ENCODE peak calls at places on chromosomes 3 and 15, in ten cellular contexts. One of them, this sample, is unnamed.

GRCh38 chr3:34072297-34072696 is 273.9 kb downstream of the PDCD6IP start:
- DNase-seq in body of pancreas: no peak
- DNase-seq in hepatocyte: no peak
- DNase-seq in cardiac muscle cell: no peak
- DNase-seq in prostate gland: no peak
- DNase-seq in AG09309: no peak
- DNase-seq in kidney epithelial cell: no peak
- DNase-seq in IMR-90: no peak
- DNase-seq in fibroblast of mammary gland: no peak
- DNase-seq in heart left ventricle: no peak
- DNase-seq in this sample: no peak

GRCh38 chr15:67082007-67082536 is 16.7 kb downstream of the SMAD3 start:
- DNase-seq in body of pancreas: peak
- DNase-seq in hepatocyte: no peak
- DNase-seq in cardiac muscle cell: no peak
- DNase-seq in prostate gland: no peak
- DNase-seq in AG09309: no peak
- DNase-seq in kidney epithelial cell: no peak
- DNase-seq in IMR-90: no peak
- DNase-seq in fibroblast of mammary gland: no peak
- DNase-seq in heart left ventricle: no peak
- DNase-seq in this sample: no peak

GRCh38 chr15:26844901-26845300 is 22.0 kb upstream of the GABRA5 start:
- DNase-seq in body of pancreas: no peak
- DNase-seq in hepatocyte: no peak
- DNase-seq in cardiac muscle cell: no peak
- DNase-seq in prostate gland: no peak
- DNase-seq in AG09309: no peak
- DNase-seq in kidney epithelial cell: no peak
- DNase-seq in IMR-90: no peak
- DNase-seq in fibroblast of mammary gland: no peak
- DNase-seq in heart left ventricle: no peak
- DNase-seq in this sample: no peak

GRCh38 chr15:39639037-39639436 is 58.2 kb downstream of the THBS1 start:
- DNase-seq in body of pancreas: no peak
- DNase-seq in hepatocyte: no peak
- DNase-seq in cardiac muscle cell: no peak
- DNase-seq in prostate gland: no peak
- DNase-seq in AG09309: no peak
- DNase-seq in kidney epithelial cell: no peak
- DNase-seq in IMR-90: no peak
- DNase-seq in fibroblast of mammary gland: no peak
- DNase-seq in heart left ventricle: no peak
- DNase-seq in this sample: no peak

GRCh38 chr3:183699238-183699947 is 1.8 kb downstream of the YEATS2 start:
- DNase-seq in body of pancreas: no peak
- DNase-seq in hepatocyte: peak
- DNase-seq in cardiac muscle cell: no peak
- DNase-seq in prostate gland: no peak
- DNase-seq in AG09309: no peak
- DNase-seq in kidney epithelial cell: no peak
- DNase-seq in IMR-90: no peak
- DNase-seq in fibroblast of mammary gland: no peak
- DNase-seq in heart left ventricle: no peak
- DNase-seq in this sample: peak

GRCh38 chr3:120093119-120093922 is 926 bp downstream of the GSK3B start:
- DNase-seq in body of pancreas: peak
- DNase-seq in hepatocyte: peak
- DNase-seq in cardiac muscle cell: peak
- DNase-seq in prostate gland: peak
- DNase-seq in AG09309: peak
- DNase-seq in kidney epithelial cell: no peak
- DNase-seq in IMR-90: peak
- DNase-seq in fibroblast of mammary gland: peak
- DNase-seq in heart left ventricle: no peak
- DNase-seq in this sample: peak

GRCh38 chr3:177800565-177800964 is 603.3 kb upstream of the TBL1XR1 start:
- DNase-seq in body of pancreas: no peak
- DNase-seq in hepatocyte: no peak
- DNase-seq in cardiac muscle cell: no peak
- DNase-seq in prostate gland: no peak
- DNase-seq in AG09309: no peak
- DNase-seq in kidney epithelial cell: no peak
- DNase-seq in IMR-90: peak
- DNase-seq in fibroblast of mammary gland: peak
- DNase-seq in heart left ventricle: no peak
- DNase-seq in this sample: no peak

GRCh38 chr3:184148065-184148464 is 7.1 kb upstream of the DVL3 start:
- DNase-seq in body of pancreas: no peak
- DNase-seq in hepatocyte: no peak
- DNase-seq in cardiac muscle cell: no peak
- DNase-seq in prostate gland: no peak
- DNase-seq in AG09309: no peak
- DNase-seq in kidney epithelial cell: no peak
- DNase-seq in IMR-90: no peak
- DNase-seq in fibroblast of mammary gland: no peak
- DNase-seq in heart left ventricle: no peak
- DNase-seq in this sample: no peak

GRCh38 chr15:63364293-63365003 is 17.2 kb downstream of the CA12 start:
- DNase-seq in body of pancreas: no peak
- DNase-seq in hepatocyte: no peak
- DNase-seq in cardiac muscle cell: peak
- DNase-seq in prostate gland: no peak
- DNase-seq in AG09309: no peak
- DNase-seq in kidney epithelial cell: no peak
- DNase-seq in IMR-90: peak
- DNase-seq in fibroblast of mammary gland: no peak
- DNase-seq in heart left ventricle: no peak
- DNase-seq in this sample: no peak

GRCh38 chr15:51348688-51349087 is 7.2 kb downstream of the GLDN start:
- DNase-seq in body of pancreas: no peak
- DNase-seq in hepatocyte: no peak
- DNase-seq in cardiac muscle cell: no peak
- DNase-seq in prostate gland: no peak
- DNase-seq in AG09309: no peak
- DNase-seq in kidney epithelial cell: no peak
- DNase-seq in IMR-90: no peak
- DNase-seq in fibroblast of mammary gland: no peak
- DNase-seq in heart left ventricle: no peak
- DNase-seq in this sample: no peak

GRCh38 chr3:20047341-20047779 is 7.1 kb downstream of the KAT2B start:
- DNase-seq in body of pancreas: no peak
- DNase-seq in hepatocyte: no peak
- DNase-seq in cardiac muscle cell: no peak
- DNase-seq in prostate gland: no peak
- DNase-seq in AG09309: no peak
- DNase-seq in kidney epithelial cell: no peak
- DNase-seq in IMR-90: no peak
- DNase-seq in fibroblast of mammary gland: no peak
- DNase-seq in heart left ventricle: no peak
- DNase-seq in this sample: no peak

GRCh38 chr3:15361494-15362214 is 29.3 kb upstream of the SH3BP5 start:
- DNase-seq in body of pancreas: no peak
- DNase-seq in hepatocyte: no peak
- DNase-seq in cardiac muscle cell: peak
- DNase-seq in prostate gland: no peak
- DNase-seq in AG09309: no peak
- DNase-seq in kidney epithelial cell: no peak
- DNase-seq in IMR-90: peak
- DNase-seq in fibroblast of mammary gland: peak
- DNase-seq in heart left ventricle: no peak
- DNase-seq in this sample: no peak

DNA sequence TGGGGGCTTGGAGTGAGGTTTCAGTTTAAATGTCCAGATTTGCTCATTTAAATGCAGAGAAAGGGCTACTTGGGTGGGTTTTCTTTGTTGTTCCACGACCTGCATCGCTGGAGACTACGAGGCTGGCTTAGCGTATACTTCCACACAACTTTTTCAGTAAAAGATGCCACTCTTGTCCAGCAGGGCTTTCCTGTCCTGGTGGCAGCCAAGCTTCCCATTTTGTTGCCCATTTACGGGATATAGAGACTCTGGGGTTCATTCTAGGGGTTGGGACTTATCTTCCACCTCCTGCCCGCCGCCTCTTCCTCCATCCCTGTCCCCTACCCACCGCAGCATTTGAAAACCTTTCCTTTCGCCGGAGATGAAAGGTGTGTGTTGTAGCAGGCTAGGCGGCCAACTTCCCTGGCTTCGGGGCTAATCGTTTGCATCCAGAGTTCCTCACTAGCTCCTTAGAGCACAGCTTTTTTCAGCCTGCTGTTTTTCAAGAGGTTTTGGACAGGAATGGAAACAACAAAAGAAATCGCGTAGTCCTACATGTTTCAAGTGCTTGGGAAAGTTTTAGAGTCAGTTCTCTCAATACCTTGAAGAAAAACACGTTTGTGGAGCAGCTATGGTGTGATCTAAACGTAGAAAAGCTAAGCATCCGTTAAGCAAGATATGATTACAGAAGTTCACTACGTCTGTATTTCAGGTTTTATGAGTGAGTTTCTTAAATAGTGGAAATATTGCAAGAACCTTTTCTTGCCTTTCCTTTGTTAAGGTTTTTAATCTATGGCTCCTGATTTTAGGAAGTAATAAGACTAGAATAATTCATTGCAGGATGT is 843 bp downstream of the CHRNA5 start:
- DNase-seq in body of pancreas: peak
- DNase-seq in hepatocyte: peak
- DNase-seq in cardiac muscle cell: peak
- DNase-seq in prostate gland: peak
- DNase-seq in AG09309: no peak
- DNase-seq in kidney epithelial cell: no peak
- DNase-seq in IMR-90: peak
- DNase-seq in fibroblast of mammary gland: peak
- DNase-seq in heart left ventricle: no peak
- DNase-seq in this sample: no peak
- TF ChIP-seq CTCF in body of pancreas: peak
- TF ChIP-seq CTCF in hepatocyte: peak
- TF ChIP-seq CTCF in cardiac muscle cell: peak
- TF ChIP-seq CTCF in prostate gland: no peak
- TF ChIP-seq CTCF in AG09309: peak
- TF ChIP-seq CTCF in kidney epithelial cell: peak
- TF ChIP-seq CTCF in IMR-90: no peak
- TF ChIP-seq CTCF in fibroblast of mammary gland: no peak
- TF ChIP-seq CTCF in heart left ventricle: no peak
- TF ChIP-seq CTCF in this sample: no peak

GRCh38 chr3:73625124-73625665 is 454 bp upstream of the PDZRN3 start:
- DNase-seq in body of pancreas: peak
- DNase-seq in hepatocyte: peak
- DNase-seq in cardiac muscle cell: peak
- DNase-seq in prostate gland: peak
- DNase-seq in AG09309: no peak
- DNase-seq in kidney epithelial cell: no peak
- DNase-seq in IMR-90: peak
- DNase-seq in fibroblast of mammary gland: peak
- DNase-seq in heart left ventricle: peak
- DNase-seq in this sample: no peak

GRCh38 chr3:73624363-73625123 is at the start of gene PDZRN3:
- DNase-seq in body of pancreas: peak
- DNase-seq in hepatocyte: peak
- DNase-seq in cardiac muscle cell: peak
- DNase-seq in prostate gland: peak
- DNase-seq in AG09309: no peak
- DNase-seq in kidney epithelial cell: no peak
- DNase-seq in IMR-90: peak
- DNase-seq in fibroblast of mammary gland: peak
- DNase-seq in heart left ventricle: peak
- DNase-seq in this sample: peak

GRCh38 chr3:73622135-73622534 is 2.6 kb downstream of the PDZRN3 start:
- DNase-seq in body of pancreas: peak
- DNase-seq in hepatocyte: peak
- DNase-seq in cardiac muscle cell: peak
- DNase-seq in prostate gland: peak
- DNase-seq in AG09309: no peak
- DNase-seq in kidney epithelial cell: no peak
- DNase-seq in IMR-90: peak
- DNase-seq in fibroblast of mammary gland: peak
- DNase-seq in heart left ventricle: peak
- DNase-seq in this sample: no peak

GRCh38 chr3:73623316-73623715 is 1.4 kb downstream of the PDZRN3 start:
- DNase-seq in body of pancreas: peak
- DNase-seq in hepatocyte: no peak
- DNase-seq in cardiac muscle cell: peak
- DNase-seq in prostate gland: no peak
- DNase-seq in AG09309: no peak
- DNase-seq in kidney epithelial cell: no peak
- DNase-seq in IMR-90: peak
- DNase-seq in fibroblast of mammary gland: peak
- DNase-seq in heart left ventricle: peak
- DNase-seq in this sample: no peak

GRCh38 chr3:73623996-73624362 is 762 bp downstream of the PDZRN3 start:
- DNase-seq in body of pancreas: peak
- DNase-seq in hepatocyte: peak
- DNase-seq in cardiac muscle cell: peak
- DNase-seq in prostate gland: peak
- DNase-seq in AG09309: no peak
- DNase-seq in kidney epithelial cell: no peak
- DNase-seq in IMR-90: peak
- DNase-seq in fibroblast of mammary gland: peak
- DNase-seq in heart left ventricle: peak
- DNase-seq in this sample: peak
- H3K4me3 ChIP-seq in body of pancreas: peak
- H3K4me3 ChIP-seq in hepatocyte: peak
- H3K4me3 ChIP-seq in cardiac muscle cell: peak
- H3K4me3 ChIP-seq in prostate gland: peak
- H3K4me3 ChIP-seq in AG09309: peak
- H3K4me3 ChIP-seq in kidney epithelial cell: peak
- H3K4me3 ChIP-seq in IMR-90: peak
- H3K4me3 ChIP-seq in fibroblast of mammary gland: peak
- H3K4me3 ChIP-seq in heart left ventricle: peak
- H3K4me3 ChIP-seq in this sample: peak

DNA sequence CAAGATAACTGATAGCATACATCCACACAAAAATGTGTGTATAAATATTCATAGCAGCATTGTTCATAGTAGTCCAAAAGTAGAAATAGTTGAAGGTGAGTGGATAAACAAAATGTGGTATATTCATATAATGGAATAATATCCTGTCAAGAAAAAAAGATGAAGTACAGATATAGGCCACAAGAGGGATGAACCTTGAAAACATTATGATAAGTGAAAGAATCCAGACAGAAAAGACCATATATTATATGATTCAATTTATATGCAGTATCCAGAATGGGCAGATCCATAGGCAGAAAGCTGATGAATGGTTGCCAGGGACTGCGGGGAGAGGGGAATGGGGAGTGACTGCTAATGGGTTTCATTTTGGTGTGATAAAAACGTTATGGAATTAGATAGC is 54.3 kb upstream of the TNIK start:
- DNase-seq in body of pancreas: no peak
- DNase-seq in hepatocyte: no peak
- DNase-seq in cardiac muscle cell: no peak
- DNase-seq in prostate gland: no peak
- DNase-seq in AG09309: no peak
- DNase-seq in kidney epithelial cell: no peak
- DNase-seq in IMR-90: no peak
- DNase-seq in fibroblast of mammary gland: no peak
- DNase-seq in heart left ventricle: no peak
- DNase-seq in this sample: no peak
- TF ChIP-seq CTCF in body of pancreas: no peak
- TF ChIP-seq CTCF in hepatocyte: peak
- TF ChIP-seq CTCF in cardiac muscle cell: peak
- TF ChIP-seq CTCF in prostate gland: no peak
- TF ChIP-seq CTCF in AG09309: no peak
- TF ChIP-seq CTCF in kidney epithelial cell: no peak
- TF ChIP-seq CTCF in IMR-90: peak
- TF ChIP-seq CTCF in fibroblast of mammary gland: peak
- TF ChIP-seq CTCF in heart left ventricle: no peak
- TF ChIP-seq CTCF in this sample: no peak

GRCh38 chr3:8658326-8659212 is 14.0 kb upstream of the SSUH2 start:
- DNase-seq in body of pancreas: peak
- DNase-seq in hepatocyte: peak
- DNase-seq in cardiac muscle cell: peak
- DNase-seq in prostate gland: peak
- DNase-seq in AG09309: no peak
- DNase-seq in kidney epithelial cell: peak
- DNase-seq in IMR-90: peak
- DNase-seq in fibroblast of mammary gland: no peak
- DNase-seq in heart left ventricle: peak
- DNase-seq in this sample: no peak
- H3K4me3 ChIP-seq in body of pancreas: no peak
- H3K4me3 ChIP-seq in hepatocyte: no peak
- H3K4me3 ChIP-seq in cardiac muscle cell: no peak
- H3K4me3 ChIP-seq in prostate gland: no peak
- H3K4me3 ChIP-seq in AG09309: no peak
- H3K4me3 ChIP-seq in kidney epithelial cell: no peak
- H3K4me3 ChIP-seq in IMR-90: no peak
- H3K4me3 ChIP-seq in fibroblast of mammary gland: no peak
- H3K4me3 ChIP-seq in heart left ventricle: no peak
- H3K4me3 ChIP-seq in this sample: no peak